ENCODE peak calls at places on chromosomes 11 and 22, in five cellular contexts. O is K562; B is tibial nerve; T is CD4-positive, CD25-positive, alpha-beta regulatory T cell; Q is upper lobe of right lung. S is an unnamed sample. For H3K4me1 and H3K9me3, the result is how much of the 10 kb centered on the place peaks cover.

GRCh38 chr11:2298131-2298794 is 3.5 kb downstream of the C11orf21 start:
- DNase-seq in O (no peak), B (no peak), T (no peak), Q (peak), S (no peak)

GRCh38 chr11:121105851-121106250 is 4.8 kb downstream of the TECTA start:
- DNase-seq in O (no peak), B (no peak), T (no peak), Q (no peak), S (no peak)

GRCh38 chr11:130181295-130182272 is 22.0 kb downstream of the ST14 start:
- DNase-seq in O (no peak), B (no peak), T (no peak), Q (no peak), S (no peak)

GRCh38 chr11:111429066-111429506 is 50.0 kb upstream of the POU2AF1 start:
- DNase-seq in O (peak), B (peak), T (peak), Q (no peak), S (no peak)

GRCh38 chr11:58905141-58905715 is 34.1 kb upstream of the GLYATL1 start:
- DNase-seq in O (no peak), B (no peak), T (no peak), Q (no peak), S (no peak)

GRCh38 chr22:38080847-38081635 is 2.9 kb downstream of the SLC16A8 start:
- DNase-seq in O (no peak), B (no peak), T (no peak), Q (no peak), S (no peak)

GRCh38 chr11:64313491-64314145 is 3.7 kb downstream of the TRMT112 start:
- DNase-seq in O (no peak), B (no peak), T (no peak), Q (peak), S (no peak)

GRCh38 chr22:43622886-43623285 is 189.2 kb downstream of the EFCAB6 start:
- DNase-seq in O (no peak), B (no peak), T (no peak), Q (no peak), S (no peak)

GRCh38 chr11:20933086-20933485 is 263.7 kb downstream of the NELL1 start:
- DNase-seq in O (no peak), B (no peak), T (no peak), Q (no peak), S (no peak)

GRCh38 chr11:10155793-10156490 is 138.1 kb downstream of the SBF2 start:
- DNase-seq in O (no peak), B (no peak), T (no peak), Q (no peak), S (no peak)

GRCh38 chr11:114091791-114092397 is 32.4 kb downstream of the ZBTB16 start:
- DNase-seq in O (no peak), B (no peak), T (no peak), Q (no peak), S (no peak)

GRCh38 chr11:114094516-114094915 is 35.0 kb downstream of the ZBTB16 start:
- DNase-seq in O (no peak), B (no peak), T (no peak), Q (no peak), S (no peak)

GRCh38 chr11:114092953-114093352 is 33.4 kb downstream of the ZBTB16 start:
- DNase-seq in O (no peak), B (no peak), T (no peak), Q (no peak), S (no peak)

GRCh38 chr11:114090976-114091375 is 31.5 kb downstream of the ZBTB16 start:
- DNase-seq in O (no peak), B (no peak), T (no peak), Q (no peak), S (no peak)

DNA sequence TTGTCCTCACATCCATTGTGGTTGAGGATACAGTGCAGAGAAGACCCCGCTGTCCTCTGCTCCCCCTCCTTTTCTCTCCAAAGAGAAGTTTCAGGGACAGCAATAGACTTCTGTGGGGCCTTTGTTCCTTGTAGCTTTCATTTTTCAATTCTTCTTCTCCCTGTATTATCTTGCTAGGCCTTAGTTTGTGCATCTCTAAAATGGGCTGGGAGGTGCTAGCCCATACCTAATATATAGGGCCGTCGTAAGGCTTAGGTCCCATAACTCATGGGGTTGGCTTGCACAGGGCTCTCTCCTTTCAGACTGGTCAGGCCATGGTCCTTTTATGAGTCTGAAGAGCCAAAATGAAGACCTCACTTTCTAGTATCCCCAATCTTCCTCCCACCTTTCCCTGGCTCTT is 33.0 kb downstream of the ZBTB16 start:
- DNase-seq in O (no peak), B (no peak), T (no peak), Q (no peak), S (no peak)
- H3K4me1 ChIP-seq in O (under half), B (under half), T (under half), Q (half or more), S (half or more)

GRCh38 chr11:100593321-100593720 is 93.8 kb upstream of the ARHGAP42 start:
- DNase-seq in O (no peak), B (no peak), T (no peak), Q (no peak), S (no peak)
- H3K9me3 ChIP-seq in O (under half), B (under half), T (under half), Q (under half), S (under half)

GRCh38 chr11:66641834-66642233 is 3.3 kb downstream of the RBM4 start:
- DNase-seq in O (no peak), B (no peak), T (no peak), Q (no peak), S (no peak)

GRCh38 chr11:66636411-66636810 is 2.1 kb upstream of the RBM4 start:
- DNase-seq in O (no peak), B (no peak), T (no peak), Q (no peak), S (no peak)

GRCh38 chr11:66638177-66639065 is at the start of gene RBM4:
- DNase-seq in O (peak), B (peak), T (peak), Q (peak), S (peak)

GRCh38 chr11:66639066-66639813 is 737 bp downstream of the RBM4 start:
- DNase-seq in O (no peak), B (peak), T (peak), Q (no peak), S (no peak)

DNA sequence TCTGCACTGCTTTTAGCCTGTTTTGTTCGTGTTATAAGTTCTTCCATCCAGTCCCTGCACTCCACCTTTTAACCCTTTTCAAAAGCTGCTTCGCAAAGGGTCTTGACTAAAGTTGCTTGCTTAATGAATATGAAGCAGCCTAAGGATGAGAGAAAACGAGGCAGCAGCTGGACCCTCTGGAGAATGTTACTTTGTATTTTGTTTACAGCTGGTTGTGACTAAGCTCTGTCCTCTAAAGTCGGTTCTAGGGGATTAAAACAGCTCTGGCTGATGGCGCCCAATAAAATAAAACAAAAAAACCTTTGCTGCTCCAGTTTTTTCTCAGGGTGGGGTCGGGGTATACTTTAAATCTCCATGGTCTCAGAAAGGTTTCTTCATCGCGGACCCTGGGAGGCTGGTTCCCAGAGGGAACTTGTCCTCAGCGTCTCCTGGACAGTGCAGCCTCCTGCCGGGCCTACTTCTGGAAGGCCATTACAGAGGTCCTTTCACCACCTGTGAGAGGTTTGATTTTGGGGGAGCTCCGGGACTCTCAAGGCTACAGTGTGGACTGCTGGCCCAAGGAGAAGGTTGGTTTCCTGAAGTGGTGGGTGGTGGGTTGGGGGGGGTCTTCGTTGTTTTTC is 836 bp upstream of the RBM4 start:
- DNase-seq in O (peak), B (no peak), T (no peak), Q (no peak), S (no peak)
- H3K4me3 ChIP-seq in O (peak), B (peak), T (peak), Q (peak), S (peak)

DNA sequence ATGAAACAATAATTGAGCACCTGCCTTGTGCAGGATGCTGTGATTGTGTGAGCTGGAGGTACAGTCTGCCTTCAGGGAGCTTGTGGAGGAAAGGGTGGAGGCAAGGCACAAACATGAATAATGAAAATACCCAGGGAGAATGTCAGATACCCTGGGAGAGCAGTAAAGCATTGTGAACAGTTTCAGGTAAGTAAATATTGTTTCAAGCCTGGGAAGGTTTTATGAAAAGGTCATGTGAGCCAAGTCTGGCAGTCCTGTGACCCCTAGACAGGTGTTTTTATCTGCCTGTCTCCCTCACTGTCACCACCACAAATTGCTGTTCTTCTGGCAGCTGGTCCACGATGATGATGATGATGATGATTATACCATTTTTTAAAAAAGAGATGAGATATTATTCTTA is 32.0 kb downstream of the SPECC1L start:
- DNase-seq in O (no peak), B (no peak), T (no peak), Q (no peak), S (no peak)
- H3K4me1 ChIP-seq in O (under half), B (under half), T (under half), Q (half or more), S (under half)

GRCh38 chr11:134854391-134854991 is 442.4 kb upstream of the B3GAT1 start:
- DNase-seq in O (no peak), B (no peak), T (no peak), Q (no peak), S (no peak)
- H3K9me3 ChIP-seq in O (under half), B (under half), T (under half), Q (under half), S (under half)

GRCh38 chr11:57323503-57324153 is 1.1 kb downstream of the TNKS1BP1 start:
- DNase-seq in O (peak), B (no peak), T (no peak), Q (no peak), S (no peak)
- H3K4me3 ChIP-seq in O (peak), B (peak), T (no peak), Q (peak), S (peak)

GRCh38 chr11:118079507-118079906 is 2.6 kb downstream of the TMPRSS4 start:
- DNase-seq in O (no peak), B (no peak), T (peak), Q (no peak), S (no peak)
- H3K4me1 ChIP-seq in O (under half), B (under half), T (under half), Q (under half), S (under half)

GRCh38 chr11:114622858-114623257 is 27.3 kb upstream of the NXPE4 start:
- DNase-seq in O (no peak), B (no peak), T (no peak), Q (no peak), S (no peak)

GRCh38 chr11:114621950-114622809 is 26.6 kb upstream of the NXPE4 start:
- DNase-seq in O (no peak), B (no peak), T (no peak), Q (no peak), S (no peak)

GRCh38 chr11:114623720-114624119 is 28.1 kb upstream of the NXPE4 start:
- DNase-seq in O (no peak), B (no peak), T (no peak), Q (no peak), S (no peak)

GRCh38 chr11:114619659-114620173 is 24.1 kb upstream of the NXPE4 start:
- DNase-seq in O (no peak), B (no peak), T (no peak), Q (no peak), S (no peak)

GRCh38 chr11:114621072-114621471 is 25.5 kb upstream of the NXPE4 start:
- DNase-seq in O (no peak), B (no peak), T (no peak), Q (no peak), S (no peak)
- H3K9me3 ChIP-seq in O (under half), B (under half), T (under half), Q (under half), S (under half)

GRCh38 chr11:108897071-108897481 is 232.2 kb downstream of the DDX10 start:
- DNase-seq in O (no peak), B (no peak), T (no peak), Q (no peak), S (no peak)

GRCh38 chr11:108891143-108891542 is 226.3 kb downstream of the DDX10 start:
- DNase-seq in O (no peak), B (no peak), T (no peak), Q (no peak), S (no peak)

GRCh38 chr11:108897916-108898315 is 233.0 kb downstream of the DDX10 start:
- DNase-seq in O (no peak), B (no peak), T (no peak), Q (no peak), S (no peak)

GRCh38 chr11:108891909-108892511 is 227.1 kb downstream of the DDX10 start:
- DNase-seq in O (no peak), B (no peak), T (no peak), Q (no peak), S (no peak)

DNA sequence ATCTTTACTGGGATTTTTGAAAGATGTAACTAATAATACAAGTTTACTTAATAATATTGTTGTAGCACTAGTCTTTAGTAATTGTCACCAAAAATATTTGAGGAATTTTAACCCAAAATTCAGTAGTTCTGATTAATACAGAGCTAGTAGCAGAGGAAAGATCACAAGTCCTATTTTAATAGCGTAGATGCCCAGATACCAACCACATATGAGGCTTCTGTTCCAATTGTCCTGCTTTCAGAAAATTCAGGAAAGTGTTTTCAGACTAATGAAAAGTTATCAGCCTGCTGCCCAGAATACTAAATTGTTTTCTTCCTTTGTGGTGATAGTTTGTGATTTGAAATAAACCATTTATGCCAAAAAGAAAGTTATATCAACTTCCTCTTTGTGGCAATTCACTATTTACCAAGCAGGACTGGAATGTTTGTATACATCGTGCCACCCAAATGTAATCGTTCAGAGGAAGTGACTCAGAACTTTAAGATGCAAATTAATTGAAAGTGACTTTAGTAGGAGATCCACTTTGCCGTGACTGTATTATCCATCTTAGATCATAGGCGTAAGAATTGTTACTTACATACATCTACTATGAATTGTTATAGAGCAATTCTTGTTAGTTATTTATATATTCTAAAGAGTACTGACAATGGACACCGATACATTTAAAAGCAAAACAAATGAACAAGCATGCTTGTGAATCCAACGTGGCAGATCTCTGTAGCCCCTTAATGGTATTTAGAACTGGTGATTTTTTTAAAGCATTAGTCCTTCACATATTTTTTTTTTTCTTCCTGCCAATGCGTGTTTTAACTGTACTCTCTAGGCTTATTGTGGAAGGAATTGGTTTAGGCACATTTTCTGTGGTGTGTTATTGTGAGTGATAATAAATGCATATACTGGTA is 231.0 kb downstream of the DDX10 start:
- DNase-seq in O (no peak), B (no peak), T (peak), Q (no peak), S (no peak)
- H3K4me3 ChIP-seq in O (no peak), B (no peak), T (no peak), Q (no peak), S (no peak)